ENCODE peak calls at places on chromosomes 16 and 17, in nine cellular contexts. One of them, this sample, is unnamed.

GRCh38 chr17:3754458-3755334 is 31.0 kb downstream of the HASPIN start:
- DNase-seq in GM12878: no peak
- DNase-seq in CD8-positive, alpha-beta T cell: peak
- DNase-seq in IMR-90: no peak
- DNase-seq in ovary: peak
- DNase-seq in DND-41: no peak
- DNase-seq in colonic mucosa: peak
- DNase-seq in RWPE2: peak
- DNase-seq in astrocyte of the cerebellum: no peak
- DNase-seq in this sample: no peak

GRCh38 chr17:74268052-74268451 is 6.0 kb upstream of the DNAI2 start:
- DNase-seq in ovary: no peak
- DNase-seq in GM12878: no peak
- DNase-seq in DND-41: no peak
- DNase-seq in CD8-positive, alpha-beta T cell: no peak
- DNase-seq in IMR-90: no peak
- DNase-seq in colonic mucosa: no peak
- DNase-seq in RWPE2: no peak
- DNase-seq in astrocyte of the cerebellum: no peak
- DNase-seq in this sample: no peak

GRCh38 chr16:58384437-58385055 is 7.7 kb upstream of the GINS3 start:
- DNase-seq in ovary: no peak
- DNase-seq in IMR-90: no peak
- DNase-seq in colonic mucosa: no peak
- DNase-seq in astrocyte of the cerebellum: no peak
- DNase-seq in RWPE2: no peak
- DNase-seq in CD8-positive, alpha-beta T cell: no peak
- DNase-seq in DND-41: no peak
- DNase-seq in GM12878: no peak
- DNase-seq in this sample: no peak

GRCh38 chr16:67718668-67719047 is 458 bp downstream of the GFOD2 start:
- DNase-seq in astrocyte of the cerebellum: no peak
- DNase-seq in CD8-positive, alpha-beta T cell: no peak
- DNase-seq in GM12878: no peak
- DNase-seq in colonic mucosa: peak
- DNase-seq in DND-41: peak
- DNase-seq in RWPE2: no peak
- DNase-seq in ovary: no peak
- DNase-seq in IMR-90: no peak
- DNase-seq in this sample: no peak

GRCh38 chr16:49557070-49557446 is 183.5 kb downstream of the C16orf78 start:
- DNase-seq in DND-41: no peak
- DNase-seq in RWPE2: no peak
- DNase-seq in GM12878: no peak
- DNase-seq in astrocyte of the cerebellum: no peak
- DNase-seq in CD8-positive, alpha-beta T cell: no peak
- DNase-seq in ovary: no peak
- DNase-seq in IMR-90: no peak
- DNase-seq in colonic mucosa: no peak
- DNase-seq in this sample: no peak

GRCh38 chr16:87119748-87120147 is 197.4 kb downstream of the C16orf95 start:
- DNase-seq in ovary: no peak
- DNase-seq in colonic mucosa: no peak
- DNase-seq in GM12878: no peak
- DNase-seq in DND-41: no peak
- DNase-seq in IMR-90: no peak
- DNase-seq in CD8-positive, alpha-beta T cell: no peak
- DNase-seq in RWPE2: no peak
- DNase-seq in astrocyte of the cerebellum: no peak
- DNase-seq in this sample: no peak

GRCh38 chr17:36675250-36675649 is 73.9 kb downstream of the MRM1 start:
- DNase-seq in DND-41: peak
- DNase-seq in ovary: no peak
- DNase-seq in IMR-90: no peak
- DNase-seq in CD8-positive, alpha-beta T cell: peak
- DNase-seq in GM12878: no peak
- DNase-seq in colonic mucosa: no peak
- DNase-seq in RWPE2: no peak
- DNase-seq in astrocyte of the cerebellum: no peak
- DNase-seq in this sample: no peak

GRCh38 chr16:67163164-67163902 is 1.2 kb upstream of the HSF4 start:
- DNase-seq in IMR-90: peak
- DNase-seq in DND-41: no peak
- DNase-seq in ovary: peak
- DNase-seq in GM12878: no peak
- DNase-seq in astrocyte of the cerebellum: no peak
- DNase-seq in CD8-positive, alpha-beta T cell: no peak
- DNase-seq in colonic mucosa: peak
- DNase-seq in RWPE2: peak
- DNase-seq in this sample: no peak

GRCh38 chr16:89052824-89053724 is 40.6 kb upstream of the ACSF3 start:
- DNase-seq in GM12878: no peak
- DNase-seq in CD8-positive, alpha-beta T cell: no peak
- DNase-seq in ovary: no peak
- DNase-seq in DND-41: no peak
- DNase-seq in RWPE2: no peak
- DNase-seq in colonic mucosa: peak
- DNase-seq in astrocyte of the cerebellum: no peak
- DNase-seq in IMR-90: peak
- DNase-seq in this sample: peak

GRCh38 chr16:78684040-78684611 is 584.7 kb downstream of the WWOX start:
- DNase-seq in CD8-positive, alpha-beta T cell: no peak
- DNase-seq in GM12878: no peak
- DNase-seq in ovary: no peak
- DNase-seq in DND-41: no peak
- DNase-seq in RWPE2: peak
- DNase-seq in colonic mucosa: peak
- DNase-seq in IMR-90: peak
- DNase-seq in astrocyte of the cerebellum: peak
- DNase-seq in this sample: no peak

GRCh38 chr16:1913327-1914083 is 4.7 kb downstream of the HS3ST6 start:
- DNase-seq in RWPE2: no peak
- DNase-seq in IMR-90: no peak
- DNase-seq in GM12878: no peak
- DNase-seq in colonic mucosa: peak
- DNase-seq in DND-41: no peak
- DNase-seq in astrocyte of the cerebellum: no peak
- DNase-seq in CD8-positive, alpha-beta T cell: no peak
- DNase-seq in ovary: no peak
- DNase-seq in this sample: no peak

GRCh38 chr17:33120103-33120502 is 128.5 kb downstream of the SPACA3 start:
- DNase-seq in ovary: no peak
- DNase-seq in astrocyte of the cerebellum: peak
- DNase-seq in IMR-90: no peak
- DNase-seq in CD8-positive, alpha-beta T cell: no peak
- DNase-seq in GM12878: no peak
- DNase-seq in RWPE2: no peak
- DNase-seq in DND-41: no peak
- DNase-seq in colonic mucosa: no peak
- DNase-seq in this sample: no peak

GRCh38 chr17:65143899-65144590 is 6.9 kb downstream of the RGS9 start:
- DNase-seq in CD8-positive, alpha-beta T cell: no peak
- DNase-seq in colonic mucosa: no peak
- DNase-seq in IMR-90: no peak
- DNase-seq in GM12878: no peak
- DNase-seq in astrocyte of the cerebellum: peak
- DNase-seq in DND-41: no peak
- DNase-seq in RWPE2: no peak
- DNase-seq in ovary: no peak
- DNase-seq in this sample: no peak

DNA sequence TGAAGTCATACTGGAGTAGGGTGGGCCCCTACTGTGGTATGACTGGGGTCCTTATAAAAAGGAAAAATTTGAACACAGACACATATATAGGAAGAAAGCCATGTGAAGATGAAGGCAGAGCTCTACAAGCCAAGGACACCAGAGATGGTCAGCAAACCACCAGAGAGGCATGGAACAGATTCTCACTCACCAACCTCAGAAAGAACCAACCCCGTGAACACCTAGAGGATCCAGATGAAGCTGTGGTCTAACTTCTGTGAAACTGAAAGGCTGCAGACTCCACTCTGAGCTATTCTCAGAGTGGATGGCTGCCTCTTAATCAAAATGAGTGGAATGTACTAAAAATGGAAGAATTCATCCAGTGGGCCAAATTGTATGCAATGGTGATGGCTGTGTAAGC is 149.6 kb downstream of the ABCA8 start:
- DNase-seq in IMR-90: no peak
- DNase-seq in DND-41: no peak
- DNase-seq in RWPE2: no peak
- DNase-seq in colonic mucosa: no peak
- DNase-seq in CD8-positive, alpha-beta T cell: no peak
- DNase-seq in ovary: no peak
- DNase-seq in astrocyte of the cerebellum: no peak
- DNase-seq in GM12878: no peak
- DNase-seq in this sample: no peak
- H3K4me3 ChIP-seq in IMR-90: no peak
- H3K4me3 ChIP-seq in DND-41: no peak
- H3K4me3 ChIP-seq in RWPE2: no peak
- H3K4me3 ChIP-seq in colonic mucosa: no peak
- H3K4me3 ChIP-seq in CD8-positive, alpha-beta T cell: no peak
- H3K4me3 ChIP-seq in ovary: no peak
- H3K4me3 ChIP-seq in astrocyte of the cerebellum: no peak
- H3K4me3 ChIP-seq in GM12878: no peak
- H3K4me3 ChIP-seq in this sample: no peak

GRCh38 chr17:75518983-75519540 is 2.7 kb downstream of the TSEN54 start:
- DNase-seq in RWPE2: no peak
- DNase-seq in astrocyte of the cerebellum: no peak
- DNase-seq in colonic mucosa: no peak
- DNase-seq in DND-41: no peak
- DNase-seq in ovary: no peak
- DNase-seq in GM12878: no peak
- DNase-seq in IMR-90: no peak
- DNase-seq in CD8-positive, alpha-beta T cell: no peak
- DNase-seq in this sample: no peak
- H3K4me3 ChIP-seq in RWPE2: no peak
- H3K4me3 ChIP-seq in astrocyte of the cerebellum: no peak
- H3K4me3 ChIP-seq in colonic mucosa: no peak
- H3K4me3 ChIP-seq in DND-41: no peak
- H3K4me3 ChIP-seq in ovary: no peak
- H3K4me3 ChIP-seq in GM12878: no peak
- H3K4me3 ChIP-seq in IMR-90: no peak
- H3K4me3 ChIP-seq in CD8-positive, alpha-beta T cell: no peak
- H3K4me3 ChIP-seq in this sample: no peak

DNA sequence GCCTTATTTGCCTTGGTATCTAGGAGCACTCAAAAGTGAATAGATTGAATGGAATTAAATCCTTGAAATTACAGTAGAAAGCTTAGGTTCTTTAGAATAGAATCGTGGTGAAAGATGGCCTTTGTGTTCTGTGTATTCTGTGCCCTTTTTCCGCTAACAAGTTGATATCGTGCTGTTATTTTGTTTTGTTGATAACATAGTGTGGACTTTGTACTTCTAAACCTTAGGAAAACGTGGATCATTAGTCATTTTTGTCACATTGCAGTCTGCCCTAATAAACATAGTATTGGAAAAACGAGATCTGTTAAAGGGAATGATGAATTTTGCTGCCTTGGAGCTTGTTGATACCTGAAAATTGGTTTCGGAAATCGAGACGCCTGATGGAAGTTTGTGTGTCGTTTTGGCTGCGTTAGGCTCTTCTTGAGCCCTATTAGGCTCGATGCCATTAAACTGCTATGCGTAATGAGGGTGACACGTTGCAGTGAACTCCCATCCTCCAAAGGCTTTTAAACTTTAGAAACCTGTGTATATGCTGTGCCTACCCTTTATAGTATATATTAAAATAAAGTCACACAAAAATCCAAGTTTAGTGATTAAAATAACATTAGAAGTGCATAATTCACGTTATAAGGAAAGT is 145.7 kb downstream of the PRKCA start:
- DNase-seq in astrocyte of the cerebellum: no peak
- DNase-seq in colonic mucosa: no peak
- DNase-seq in RWPE2: no peak
- DNase-seq in DND-41: no peak
- DNase-seq in ovary: no peak
- DNase-seq in IMR-90: no peak
- DNase-seq in GM12878: no peak
- DNase-seq in CD8-positive, alpha-beta T cell: no peak
- DNase-seq in this sample: no peak
- H3K4me3 ChIP-seq in astrocyte of the cerebellum: no peak
- H3K4me3 ChIP-seq in colonic mucosa: no peak
- H3K4me3 ChIP-seq in RWPE2: no peak
- H3K4me3 ChIP-seq in DND-41: no peak
- H3K4me3 ChIP-seq in ovary: no peak
- H3K4me3 ChIP-seq in IMR-90: no peak
- H3K4me3 ChIP-seq in GM12878: no peak
- H3K4me3 ChIP-seq in CD8-positive, alpha-beta T cell: no peak
- H3K4me3 ChIP-seq in this sample: no peak

GRCh38 chr17:80007939-80008338 is 27.7 kb downstream of the TBC1D16 start:
- DNase-seq in RWPE2: peak
- DNase-seq in astrocyte of the cerebellum: no peak
- DNase-seq in DND-41: no peak
- DNase-seq in GM12878: no peak
- DNase-seq in CD8-positive, alpha-beta T cell: no peak
- DNase-seq in IMR-90: no peak
- DNase-seq in colonic mucosa: no peak
- DNase-seq in ovary: no peak
- DNase-seq in this sample: no peak

GRCh38 chr17:80007009-80007752 is 28.5 kb downstream of the TBC1D16 start:
- DNase-seq in CD8-positive, alpha-beta T cell: no peak
- DNase-seq in ovary: peak
- DNase-seq in GM12878: no peak
- DNase-seq in colonic mucosa: no peak
- DNase-seq in astrocyte of the cerebellum: no peak
- DNase-seq in DND-41: no peak
- DNase-seq in RWPE2: peak
- DNase-seq in IMR-90: no peak
- DNase-seq in this sample: no peak

GRCh38 chr17:80003969-80004368 is 31.7 kb downstream of the TBC1D16 start:
- DNase-seq in CD8-positive, alpha-beta T cell: no peak
- DNase-seq in ovary: peak
- DNase-seq in IMR-90: no peak
- DNase-seq in astrocyte of the cerebellum: no peak
- DNase-seq in RWPE2: no peak
- DNase-seq in GM12878: no peak
- DNase-seq in DND-41: no peak
- DNase-seq in colonic mucosa: no peak
- DNase-seq in this sample: no peak

GRCh38 chr17:80006339-80006720 is 29.3 kb downstream of the TBC1D16 start:
- DNase-seq in IMR-90: no peak
- DNase-seq in RWPE2: no peak
- DNase-seq in ovary: no peak
- DNase-seq in DND-41: no peak
- DNase-seq in CD8-positive, alpha-beta T cell: no peak
- DNase-seq in colonic mucosa: no peak
- DNase-seq in astrocyte of the cerebellum: no peak
- DNase-seq in GM12878: no peak
- DNase-seq in this sample: no peak

GRCh38 chr17:80005360-80006338 is 30.0 kb downstream of the TBC1D16 start:
- DNase-seq in IMR-90: peak
- DNase-seq in CD8-positive, alpha-beta T cell: peak
- DNase-seq in ovary: peak
- DNase-seq in colonic mucosa: peak
- DNase-seq in astrocyte of the cerebellum: no peak
- DNase-seq in DND-41: peak
- DNase-seq in GM12878: no peak
- DNase-seq in RWPE2: no peak
- DNase-seq in this sample: no peak
- H3K4me3 ChIP-seq in IMR-90: no peak
- H3K4me3 ChIP-seq in CD8-positive, alpha-beta T cell: no peak
- H3K4me3 ChIP-seq in ovary: no peak
- H3K4me3 ChIP-seq in colonic mucosa: no peak
- H3K4me3 ChIP-seq in astrocyte of the cerebellum: no peak
- H3K4me3 ChIP-seq in DND-41: no peak
- H3K4me3 ChIP-seq in GM12878: no peak
- H3K4me3 ChIP-seq in RWPE2: no peak
- H3K4me3 ChIP-seq in this sample: no peak

This sample was measured in AG09309.